ENCODE peak calls at places on chromosome 21, in nine cellular contexts. One of them, this sample, is unnamed.
A peak's percentile ranks its signal among the peaks of the same experiment; 100 is the strongest.

GRCh38 chr21:32333953-32334673 is 35.5 kb downstream of the MRAP start:
- DNase-seq in GM10248: no peak
- DNase-seq in fibroblast of lung: no peak
- DNase-seq in AG10803: no peak
- DNase-seq in AG04450: no peak
- DNase-seq in spleen: no peak
- DNase-seq in GM13977: no peak
- DNase-seq in neural crest cell: no peak
- DNase-seq in left ventricle myocardium inferior: no peak
- DNase-seq in this sample: no peak

GRCh38 chr21:34122047-34122446 is 48.7 kb downstream of the MRPS6 start:
- DNase-seq in fibroblast of lung: no peak
- DNase-seq in AG10803: no peak
- DNase-seq in neural crest cell: no peak
- DNase-seq in GM13977: no peak
- DNase-seq in left ventricle myocardium inferior: no peak
- DNase-seq in GM10248: no peak
- DNase-seq in spleen: no peak
- DNase-seq in AG04450: no peak
- DNase-seq in this sample: no peak

GRCh38 chr21:42118901-42119300 is 47.8 kb downstream of the UMODL1 start:
- DNase-seq in spleen: peak; percentile 76
- DNase-seq in AG04450: no peak
- DNase-seq in GM10248: no peak
- DNase-seq in AG10803: peak; percentile 16
- DNase-seq in fibroblast of lung: peak; percentile 11
- DNase-seq in left ventricle myocardium inferior: no peak
- DNase-seq in GM13977: no peak
- DNase-seq in neural crest cell: no peak
- DNase-seq in this sample: no peak

GRCh38 chr21:34603002-34603709 is 11.8 kb downstream of the RCAN1 start:
- DNase-seq in spleen: peak; percentile 92
- DNase-seq in AG10803: peak; percentile 67
- DNase-seq in AG04450: peak; percentile 46
- DNase-seq in fibroblast of lung: peak; percentile 60
- DNase-seq in GM10248: peak; percentile 78
- DNase-seq in neural crest cell: peak; percentile 79
- DNase-seq in GM13977: peak; percentile 70
- DNase-seq in left ventricle myocardium inferior: peak; percentile 82
- DNase-seq in this sample: peak; percentile 79

GRCh38 chr21:32403201-32403701 is 9.3 kb upstream of the EVA1C start:
- DNase-seq in left ventricle myocardium inferior: peak; percentile 50
- DNase-seq in fibroblast of lung: peak; percentile 57
- DNase-seq in AG10803: peak; percentile 66
- DNase-seq in neural crest cell: peak; percentile 67
- DNase-seq in GM13977: peak; percentile 59
- DNase-seq in GM10248: peak; percentile 51
- DNase-seq in AG04450: peak; percentile 55
- DNase-seq in spleen: no peak
- DNase-seq in this sample: peak; percentile 52

GRCh38 chr21:45351061-45351460 is 53.9 kb upstream of the COL18A1 start:
- DNase-seq in AG10803: no peak
- DNase-seq in AG04450: no peak
- DNase-seq in neural crest cell: no peak
- DNase-seq in GM13977: no peak
- DNase-seq in GM10248: no peak
- DNase-seq in fibroblast of lung: no peak
- DNase-seq in left ventricle myocardium inferior: no peak
- DNase-seq in spleen: no peak
- DNase-seq in this sample: no peak

GRCh38 chr21:27206368-27206982 is 239.6 kb upstream of the ADAMTS5 start:
- DNase-seq in GM10248: no peak
- DNase-seq in AG10803: peak; percentile 78
- DNase-seq in fibroblast of lung: peak; percentile 47
- DNase-seq in AG04450: no peak
- DNase-seq in left ventricle myocardium inferior: no peak
- DNase-seq in spleen: no peak
- DNase-seq in neural crest cell: no peak
- DNase-seq in GM13977: no peak
- DNase-seq in this sample: no peak

GRCh38 chr21:45582128-45582527 is 39.9 kb upstream of the SLC19A1 start:
- DNase-seq in AG10803: no peak
- DNase-seq in AG04450: no peak
- DNase-seq in neural crest cell: no peak
- DNase-seq in GM10248: no peak
- DNase-seq in GM13977: no peak
- DNase-seq in spleen: no peak
- DNase-seq in fibroblast of lung: no peak
- DNase-seq in left ventricle myocardium inferior: no peak
- DNase-seq in this sample: no peak

GRCh38 chr21:45158491-45159423 is 84.4 kb downstream of the ADARB1 start:
- DNase-seq in neural crest cell: no peak
- DNase-seq in fibroblast of lung: no peak
- DNase-seq in GM13977: no peak
- DNase-seq in spleen: no peak
- DNase-seq in AG10803: no peak
- DNase-seq in left ventricle myocardium inferior: no peak
- DNase-seq in AG04450: no peak
- DNase-seq in GM10248: no peak
- DNase-seq in this sample: no peak

GRCh38 chr21:17660449-17660848 is 47.7 kb upstream of the BTG3 start:
- DNase-seq in AG04450: no peak
- DNase-seq in GM13977: no peak
- DNase-seq in AG10803: peak; percentile 58
- DNase-seq in neural crest cell: no peak
- DNase-seq in left ventricle myocardium inferior: no peak
- DNase-seq in GM10248: no peak
- DNase-seq in fibroblast of lung: peak; percentile 28
- DNase-seq in spleen: no peak
- DNase-seq in this sample: no peak

GRCh38 chr21:38773108-38774061 is 32.3 kb upstream of the ETS2 start:
- DNase-seq in GM10248: no peak
- DNase-seq in spleen: no peak
- DNase-seq in fibroblast of lung: peak; percentile 97
- DNase-seq in AG04450: peak; percentile 93
- DNase-seq in AG10803: peak; percentile 97
- DNase-seq in neural crest cell: no peak
- DNase-seq in GM13977: no peak
- DNase-seq in left ventricle myocardium inferior: no peak
- DNase-seq in this sample: no peak

GRCh38 chr21:31374430-31374829 is 30.4 kb upstream of the TIAM1 start:
- DNase-seq in spleen: no peak
- DNase-seq in GM13977: no peak
- DNase-seq in GM10248: no peak
- DNase-seq in left ventricle myocardium inferior: no peak
- DNase-seq in fibroblast of lung: no peak
- DNase-seq in AG10803: no peak
- DNase-seq in neural crest cell: no peak
- DNase-seq in AG04450: no peak
- DNase-seq in this sample: no peak

GRCh38 chr21:42159560-42160110 is 59.3 kb upstream of the ABCG1 start:
- DNase-seq in fibroblast of lung: no peak
- DNase-seq in AG04450: no peak
- DNase-seq in neural crest cell: no peak
- DNase-seq in spleen: no peak
- DNase-seq in left ventricle myocardium inferior: no peak
- DNase-seq in GM10248: no peak
- DNase-seq in AG10803: no peak
- DNase-seq in GM13977: peak; percentile 8
- DNase-seq in this sample: peak; percentile 18

GRCh38 chr21:34651032-34651431 is 17.8 kb upstream of the CLIC6 start:
- DNase-seq in neural crest cell: no peak
- DNase-seq in fibroblast of lung: no peak
- DNase-seq in AG04450: no peak
- DNase-seq in spleen: no peak
- DNase-seq in left ventricle myocardium inferior: no peak
- DNase-seq in AG10803: no peak
- DNase-seq in GM13977: no peak
- DNase-seq in GM10248: no peak
- DNase-seq in this sample: no peak

GRCh38 chr21:31553926-31554325 is 105.6 kb upstream of the SOD1 start:
- DNase-seq in GM10248: no peak
- DNase-seq in neural crest cell: no peak
- DNase-seq in fibroblast of lung: no peak
- DNase-seq in left ventricle myocardium inferior: no peak
- DNase-seq in spleen: no peak
- DNase-seq in GM13977: no peak
- DNase-seq in AG04450: no peak
- DNase-seq in AG10803: no peak
- DNase-seq in this sample: no peak

GRCh38 chr21:36048357-36048756 is 12.0 kb downstream of the SETD4 start:
- DNase-seq in GM10248: no peak
- DNase-seq in neural crest cell: no peak
- DNase-seq in AG04450: no peak
- DNase-seq in GM13977: no peak
- DNase-seq in spleen: no peak
- DNase-seq in left ventricle myocardium inferior: no peak
- DNase-seq in AG10803: no peak
- DNase-seq in fibroblast of lung: no peak
- DNase-seq in this sample: no peak

GRCh38 chr21:32350981-32351380 is 41.8 kb downstream of the URB1 start:
- DNase-seq in neural crest cell: no peak
- DNase-seq in fibroblast of lung: no peak
- DNase-seq in AG10803: no peak
- DNase-seq in spleen: no peak
- DNase-seq in GM13977: no peak
- DNase-seq in AG04450: no peak
- DNase-seq in left ventricle myocardium inferior: no peak
- DNase-seq in GM10248: no peak
- DNase-seq in this sample: no peak

GRCh38 chr21:25507522-25507921 is 99.8 kb downstream of the MRPL39 start:
- DNase-seq in AG04450: no peak
- DNase-seq in AG10803: no peak
- DNase-seq in fibroblast of lung: no peak
- DNase-seq in neural crest cell: no peak
- DNase-seq in left ventricle myocardium inferior: no peak
- DNase-seq in spleen: no peak
- DNase-seq in GM13977: no peak
- DNase-seq in GM10248: no peak
- DNase-seq in this sample: no peak
- TF ChIP-seq CTCF in AG04450: peak; percentile 23
- TF ChIP-seq CTCF in AG10803: peak; percentile 20
- TF ChIP-seq CTCF in fibroblast of lung: peak; percentile 10
- TF ChIP-seq CTCF in neural crest cell: no peak
- TF ChIP-seq CTCF in left ventricle myocardium inferior: no peak
- TF ChIP-seq CTCF in spleen: no peak
- TF ChIP-seq CTCF in GM13977: peak; percentile 47
- TF ChIP-seq CTCF in GM10248: peak; percentile 39
- TF ChIP-seq CTCF in this sample: peak; percentile 26

GRCh38 chr21:43987509-43987908 is 24.6 kb upstream of the TRAPPC10 start:
- DNase-seq in AG04450: no peak
- DNase-seq in GM13977: no peak
- DNase-seq in spleen: no peak
- DNase-seq in AG10803: no peak
- DNase-seq in left ventricle myocardium inferior: no peak
- DNase-seq in GM10248: no peak
- DNase-seq in neural crest cell: no peak
- DNase-seq in fibroblast of lung: no peak
- DNase-seq in this sample: no peak
- TF ChIP-seq CTCF in AG04450: no peak
- TF ChIP-seq CTCF in GM13977: no peak
- TF ChIP-seq CTCF in spleen: no peak
- TF ChIP-seq CTCF in AG10803: no peak
- TF ChIP-seq CTCF in left ventricle myocardium inferior: no peak
- TF ChIP-seq CTCF in GM10248: no peak
- TF ChIP-seq CTCF in neural crest cell: no peak
- TF ChIP-seq CTCF in fibroblast of lung: no peak
- TF ChIP-seq CTCF in this sample: no peak

GRCh38 chr21:40465382-40465781 is 381.6 kb downstream of the DSCAM start:
- DNase-seq in GM10248: no peak
- DNase-seq in neural crest cell: no peak
- DNase-seq in AG04450: no peak
- DNase-seq in spleen: no peak
- DNase-seq in fibroblast of lung: no peak
- DNase-seq in GM13977: no peak
- DNase-seq in AG10803: no peak
- DNase-seq in left ventricle myocardium inferior: no peak
- DNase-seq in this sample: no peak

GRCh38 chr21:40471103-40471502 is 375.9 kb downstream of the DSCAM start:
- DNase-seq in spleen: no peak
- DNase-seq in fibroblast of lung: peak; percentile 53
- DNase-seq in neural crest cell: no peak
- DNase-seq in GM13977: no peak
- DNase-seq in GM10248: no peak
- DNase-seq in left ventricle myocardium inferior: no peak
- DNase-seq in AG10803: no peak
- DNase-seq in AG04450: no peak
- DNase-seq in this sample: no peak

GRCh38 chr21:40472026-40472425 is 374.9 kb downstream of the DSCAM start:
- DNase-seq in left ventricle myocardium inferior: no peak
- DNase-seq in GM13977: no peak
- DNase-seq in neural crest cell: no peak
- DNase-seq in GM10248: no peak
- DNase-seq in fibroblast of lung: peak; percentile 51
- DNase-seq in AG10803: no peak
- DNase-seq in spleen: no peak
- DNase-seq in AG04450: no peak
- DNase-seq in this sample: no peak

DNA sequence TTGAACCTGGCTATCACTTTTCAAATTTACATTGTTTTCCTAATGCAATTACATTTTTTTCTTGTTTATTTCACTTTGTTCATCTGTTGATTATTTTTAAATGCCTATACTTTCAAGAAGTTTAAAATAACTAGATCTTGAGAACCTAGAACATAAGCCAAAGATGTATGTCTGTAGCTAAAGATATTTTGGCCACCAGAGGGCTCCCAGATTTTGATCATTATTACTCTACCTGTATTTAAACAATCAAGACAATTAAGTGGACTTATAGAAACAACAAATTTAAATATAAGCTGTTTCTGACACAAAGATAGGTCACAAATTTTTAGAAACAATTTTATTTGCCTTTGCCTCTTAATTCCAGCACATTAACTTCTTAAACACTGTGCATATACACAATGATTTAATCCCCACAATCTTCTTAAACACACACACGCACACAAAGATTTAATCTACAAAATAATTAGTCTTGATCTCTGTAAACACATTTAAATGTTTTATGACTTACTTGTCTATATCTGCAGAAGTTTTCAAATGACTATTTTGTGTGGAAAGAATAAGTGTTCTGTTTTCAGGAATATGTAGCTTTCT is 380.0 kb downstream of the DSCAM start:
- DNase-seq in GM13977: no peak
- DNase-seq in AG10803: peak; percentile 0
- DNase-seq in left ventricle myocardium inferior: no peak
- DNase-seq in fibroblast of lung: peak; percentile 13
- DNase-seq in spleen: no peak
- DNase-seq in GM10248: no peak
- DNase-seq in neural crest cell: no peak
- DNase-seq in AG04450: no peak
- DNase-seq in this sample: no peak
- TF ChIP-seq CTCF in GM13977: no peak
- TF ChIP-seq CTCF in AG10803: peak; percentile 35
- TF ChIP-seq CTCF in left ventricle myocardium inferior: peak; percentile 58
- TF ChIP-seq CTCF in fibroblast of lung: no peak
- TF ChIP-seq CTCF in spleen: no peak
- TF ChIP-seq CTCF in GM10248: no peak
- TF ChIP-seq CTCF in neural crest cell: peak; percentile 84
- TF ChIP-seq CTCF in AG04450: peak; percentile 9
- TF ChIP-seq CTCF in this sample: no peak

GRCh38 chr21:28444567-28444966 is 548.1 kb downstream of the LTN1 start:
- DNase-seq in neural crest cell: no peak
- DNase-seq in AG10803: peak; percentile 64
- DNase-seq in spleen: no peak
- DNase-seq in AG04450: no peak
- DNase-seq in fibroblast of lung: peak; percentile 6
- DNase-seq in GM10248: no peak
- DNase-seq in left ventricle myocardium inferior: no peak
- DNase-seq in GM13977: no peak
- DNase-seq in this sample: no peak
- TF ChIP-seq CTCF in neural crest cell: no peak
- TF ChIP-seq CTCF in AG10803: no peak
- TF ChIP-seq CTCF in spleen: no peak
- TF ChIP-seq CTCF in AG04450: no peak
- TF ChIP-seq CTCF in fibroblast of lung: no peak
- TF ChIP-seq CTCF in GM10248: no peak
- TF ChIP-seq CTCF in left ventricle myocardium inferior: no peak
- TF ChIP-seq CTCF in GM13977: no peak
- TF ChIP-seq CTCF in this sample: no peak

This sample was measured in GM13976.